ENCODE peak calls at places on chromosomes 16 and 17, in five cellular contexts. One of them, this sample, is unnamed.

GRCh38 chr17:4724655-4725054 is 6.6 kb upstream of the MED11 start:
- DNase-seq in psoas muscle: no peak
- DNase-seq in Caco-2: no peak
- DNase-seq in HFFc6: no peak
- DNase-seq in non-pigmented ciliary epithelial cell: no peak
- DNase-seq in this sample: no peak

GRCh38 chr17:40541060-40541872 is 24.0 kb downstream of the CCR7 start:
- DNase-seq in non-pigmented ciliary epithelial cell: no peak
- DNase-seq in psoas muscle: no peak
- DNase-seq in HFFc6: no peak
- DNase-seq in Caco-2: no peak
- DNase-seq in this sample: no peak

GRCh38 chr16:23131436-23131835 is 17.8 kb downstream of the USP31 start:
- DNase-seq in Caco-2: no peak
- DNase-seq in HFFc6: no peak
- DNase-seq in psoas muscle: no peak
- DNase-seq in non-pigmented ciliary epithelial cell: no peak
- DNase-seq in this sample: no peak

GRCh38 chr17:21362331-21362931 is 13.7 kb upstream of the KCNJ12 start:
- DNase-seq in psoas muscle: no peak
- DNase-seq in HFFc6: no peak
- DNase-seq in Caco-2: no peak
- DNase-seq in non-pigmented ciliary epithelial cell: no peak
- DNase-seq in this sample: no peak

GRCh38 chr16:11105038-11105903 is 150.7 kb downstream of the SOCS1 start:
- DNase-seq in psoas muscle: no peak
- DNase-seq in Caco-2: peak
- DNase-seq in non-pigmented ciliary epithelial cell: peak
- DNase-seq in HFFc6: peak
- DNase-seq in this sample: no peak

GRCh38 chr17:61660726-61661125 is 69.7 kb upstream of the NACA2 start:
- DNase-seq in Caco-2: no peak
- DNase-seq in non-pigmented ciliary epithelial cell: no peak
- DNase-seq in psoas muscle: no peak
- DNase-seq in HFFc6: no peak
- DNase-seq in this sample: no peak

GRCh38 chr17:77649717-77650211 is 308.7 kb upstream of the TNRC6C start:
- DNase-seq in Caco-2: no peak
- DNase-seq in HFFc6: no peak
- DNase-seq in non-pigmented ciliary epithelial cell: no peak
- DNase-seq in psoas muscle: no peak
- DNase-seq in this sample: no peak

GRCh38 chr17:59840329-59840907 is 52.3 kb downstream of the TUBD1 start:
- DNase-seq in Caco-2: no peak
- DNase-seq in psoas muscle: no peak
- DNase-seq in HFFc6: no peak
- DNase-seq in non-pigmented ciliary epithelial cell: no peak
- DNase-seq in this sample: no peak

GRCh38 chr16:87317766-87318121 is 552 bp upstream of the C16orf95 start:
- DNase-seq in psoas muscle: peak
- DNase-seq in Caco-2: peak
- DNase-seq in non-pigmented ciliary epithelial cell: no peak
- DNase-seq in HFFc6: peak
- DNase-seq in this sample: no peak

GRCh38 chr16:80971814-80972213 is 34.9 kb downstream of the CMC2 start:
- DNase-seq in non-pigmented ciliary epithelial cell: no peak
- DNase-seq in psoas muscle: no peak
- DNase-seq in Caco-2: no peak
- DNase-seq in HFFc6: no peak
- DNase-seq in this sample: no peak